ENCODE peak calls at places on chromosome 14, in seven cellular contexts. G is esophagus muscularis mucosa, A is dorsolateral prefrontal cortex, O is HFF-Myc, W is AG10803, I is fibroblast of mammary gland, P is transverse colon. F is an unnamed sample.
A peak's percentile ranks its signal among the peaks of the same experiment; 100 is the strongest.

GRCh38 chr14:25349269-25349668 is 299.3 kb upstream of the STXBP6 start:
- DNase-seq in G (no peak), A (no peak), O (no peak), W (no peak), I (peak; percentile 77), P (no peak), F (no peak)

GRCh38 chr14:99716091-99716849 is 32.2 kb downstream of the CYP46A1 start:
- DNase-seq in G (peak; percentile 80), A (no peak), O (no peak), W (no peak), I (no peak), P (no peak), F (no peak)

GRCh38 chr14:75402867-75403413 is 24.9 kb upstream of the JDP2 start:
- DNase-seq in G (no peak), A (no peak), O (no peak), W (no peak), I (no peak), P (no peak), F (no peak)

GRCh38 chr14:27484633-27485032 is 886.8 kb upstream of the NOVA1 start:
- DNase-seq in G (no peak), A (no peak), O (no peak), W (no peak), I (no peak), P (no peak), F (no peak)

GRCh38 chr14:103871596-103872480 is 24.5 kb upstream of the PPP1R13B start:
- DNase-seq in G (no peak), A (no peak), O (no peak), W (no peak), I (no peak), P (peak; percentile 89), F (no peak)

GRCh38 chr14:75123991-75124390 is 2.9 kb downstream of the NEK9 start:
- DNase-seq in G (no peak), A (no peak), O (peak; percentile 38), W (peak; percentile 58), I (peak; percentile 86), P (peak; percentile 19), F (peak; percentile 56)

GRCh38 chr14:105144231-105144665 is 24.3 kb downstream of the JAG2 start:
- DNase-seq in G (no peak), A (no peak), O (no peak), W (no peak), I (no peak), P (peak; percentile 5), F (no peak)

GRCh38 chr14:55473786-55474185 is 33.4 kb upstream of the TBPL2 start:
- DNase-seq in G (no peak), A (no peak), O (no peak), W (no peak), I (no peak), P (no peak), F (no peak)

GRCh38 chr14:20247651-20248246 is 8.7 kb downstream of the OR11H4 start:
- DNase-seq in G (peak; percentile 42), A (no peak), O (no peak), W (no peak), I (no peak), P (no peak), F (no peak)

GRCh38 chr14:105387530-105387922 is 10.8 kb upstream of the TEX22 start:
- DNase-seq in G (no peak), A (no peak), O (no peak), W (no peak), I (no peak), P (no peak), F (no peak)

GRCh38 chr14:50726372-50727107 is 58.4 kb upstream of the SAV1 start:
- DNase-seq in G (no peak), A (no peak), O (peak; percentile 93), W (peak; percentile 97), I (peak; percentile 98), P (no peak), F (peak; percentile 92)

GRCh38 chr14:61527325-61528100 is 167.8 kb upstream of the HIF1A start:
- DNase-seq in G (no peak), A (no peak), O (no peak), W (peak; percentile 71), I (peak; percentile 86), P (no peak), F (peak; percentile 78)

GRCh38 chr14:54837508-54838149 is 65.0 kb downstream of the GCH1 start:
- DNase-seq in G (no peak), A (no peak), O (no peak), W (no peak), I (no peak), P (no peak), F (no peak)

GRCh38 chr14:55851301-55851700 is 266.9 kb upstream of the PELI2 start:
- DNase-seq in G (no peak), A (no peak), O (no peak), W (no peak), I (no peak), P (no peak), F (peak; percentile 28)

GRCh38 chr14:59389936-59390335 is 75.2 kb downstream of the GPR135 start:
- DNase-seq in G (no peak), A (no peak), O (no peak), W (no peak), I (no peak), P (no peak), F (no peak)

GRCh38 chr14:102493096-102493495 is 16.5 kb downstream of the ANKRD9 start:
- DNase-seq in G (no peak), A (peak; percentile 32), O (no peak), W (no peak), I (no peak), P (no peak), F (no peak)

GRCh38 chr14:71050227-71050823 is 143.1 kb downstream of the PCNX1 start:
- DNase-seq in G (no peak), A (no peak), O (no peak), W (peak; percentile 9), I (peak; percentile 29), P (no peak), F (no peak)
- TF ChIP-seq CTCF in G (peak; percentile 41), A (peak; percentile 19), O (no peak), W (peak; percentile 51), I (peak; percentile 46), P (peak; percentile 43), F (peak; percentile 19)

GRCh38 chr14:90555126-90556049 is 158.6 kb downstream of the CALM1 start:
- DNase-seq in G (no peak), A (no peak), O (no peak), W (no peak), I (no peak), P (no peak), F (no peak)
- H3K4me3 ChIP-seq in G (peak overlapping the region; percentile 36), A (peak overlapping the region; percentile 27), O (no peak overlapping the region), W (no peak overlapping the region), I (no peak overlapping the region), P (peak overlapping the region; percentile 24), F (no peak overlapping the region)

GRCh38 chr14:30153662-30154061 is 226.0 kb upstream of the PRKD1 start:
- DNase-seq in G (no peak), A (no peak), O (no peak), W (peak; percentile 18), I (peak; percentile 21), P (no peak), F (no peak)
- TF ChIP-seq CTCF in G (no peak), A (no peak), O (no peak), W (no peak), I (no peak), P (no peak), F (no peak)

DNA sequence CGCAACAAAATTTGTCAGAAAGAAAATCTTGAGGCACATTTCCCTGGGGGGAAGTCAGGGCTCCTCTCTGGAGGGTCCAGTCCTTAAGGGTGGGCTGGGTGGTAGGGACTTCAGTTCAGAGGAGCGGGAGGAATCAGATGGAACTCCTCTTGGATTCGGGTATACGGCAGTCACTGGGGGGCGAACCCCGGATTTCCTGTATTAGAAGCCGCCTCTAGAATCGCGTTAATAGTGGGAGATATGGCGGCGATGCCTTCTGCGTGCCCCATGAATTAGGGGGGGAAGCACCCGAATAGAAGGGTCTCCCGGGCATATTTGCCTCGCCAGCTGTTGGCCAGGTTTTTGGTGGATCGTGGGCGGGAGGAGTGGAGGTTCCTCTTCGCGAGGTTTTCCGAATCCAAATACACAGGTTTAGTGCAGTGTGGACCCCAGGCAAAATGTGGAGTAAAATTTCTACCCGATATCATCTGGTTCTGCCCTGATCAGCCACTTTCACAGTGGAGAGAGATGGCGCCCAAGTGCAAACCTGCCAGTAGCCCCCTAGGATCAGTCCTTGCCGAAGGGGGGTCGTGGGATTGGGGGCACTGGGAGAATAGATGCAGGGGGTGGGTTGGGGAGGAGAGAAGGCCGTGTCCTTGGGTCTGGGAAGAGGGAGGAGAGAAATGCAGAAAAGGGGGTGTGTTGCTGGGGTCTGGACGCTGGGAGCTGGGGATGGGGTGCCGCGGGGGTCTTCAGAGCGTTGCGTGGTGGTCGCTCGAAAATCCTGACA is 637 bp downstream of the MEG3 start:
- DNase-seq in G (no peak), A (no peak), O (no peak), W (peak; percentile 20), I (no peak), P (no peak), F (no peak)
- H3K4me3 ChIP-seq in G (peak overlapping the region; percentile 54), A (peak overlapping the region; percentile 56), O (peak overlapping the region; percentile 58), W (peak overlapping the region; percentile 82), I (peak overlapping the region; percentile 56), P (peak overlapping the region; percentile 37), F (peak overlapping the region; percentile 91)

GRCh38 chr14:95691591-95691990 is 5.4 kb downstream of the TCL1B start:
- DNase-seq in G (no peak), A (no peak), O (no peak), W (no peak), I (no peak), P (no peak), F (no peak)
- TF ChIP-seq CTCF in G (no peak), A (no peak), O (no peak), W (no peak), I (no peak), P (no peak), F (no peak)

DNA sequence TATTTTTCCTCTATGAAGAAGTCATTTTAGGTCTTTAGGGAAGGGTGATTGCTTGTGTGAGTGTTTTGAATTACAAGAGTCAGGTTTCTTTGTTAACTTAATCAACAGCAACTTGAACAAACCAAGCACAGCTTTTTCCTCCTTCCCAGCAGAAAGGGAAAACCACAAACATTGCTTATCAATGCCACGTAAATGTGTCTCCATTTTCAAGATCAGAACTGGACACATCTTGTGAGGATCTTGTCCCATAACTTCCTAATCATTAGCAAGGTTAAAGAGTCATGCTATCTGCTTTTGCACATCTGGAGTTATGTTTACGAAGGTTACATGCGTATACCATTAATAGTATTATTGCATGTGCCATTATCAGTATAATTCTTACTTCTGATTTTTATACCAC is 248.0 kb upstream of the FLRT2 start:
- DNase-seq in G (no peak), A (no peak), O (no peak), W (no peak), I (no peak), P (no peak), F (no peak)
- H3K4me3 ChIP-seq in G (no peak overlapping the region), A (no peak overlapping the region), O (no peak overlapping the region), W (no peak overlapping the region), I (no peak overlapping the region), P (no peak overlapping the region), F (no peak overlapping the region)

DNA sequence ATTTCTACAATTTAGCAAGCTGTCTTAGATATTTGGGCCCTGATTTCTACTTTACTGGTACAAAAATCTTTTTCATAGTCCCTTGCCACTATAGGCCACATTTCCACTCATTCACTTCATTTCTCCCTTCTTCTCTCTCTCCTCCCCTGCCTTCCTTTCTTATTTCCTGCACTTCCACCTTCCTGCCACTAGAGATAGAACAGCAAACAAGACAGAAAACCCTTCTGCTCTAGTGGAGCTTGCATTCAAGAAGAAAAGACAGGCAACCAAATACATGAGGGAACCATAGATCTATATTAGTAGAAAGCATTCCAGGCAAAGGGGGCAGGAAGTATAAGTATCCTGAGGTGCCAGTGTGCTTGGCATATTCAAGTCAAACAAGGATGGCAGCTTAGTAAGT is 623.5 kb downstream of the FLRT2 start:
- DNase-seq in G (no peak), A (no peak), O (no peak), W (no peak), I (no peak), P (no peak), F (no peak)
- TF ChIP-seq CTCF in G (no peak), A (no peak), O (peak; percentile 16), W (no peak), I (no peak), P (no peak), F (peak; percentile 14)

F was measured in foreskin fibroblast.